ENCODE peak calls at places on chromosome 9, in eight cellular contexts. H is IMR-90, R is coronary artery, Q is Calu3, P is epithelial cell of esophagus, S is neural progenitor cell, Y is astrocyte of the cerebellum, C is BJ. V is an unnamed sample.

GRCh38 chr9:133656211-133657119 is 20.3 kb downstream of the DBH start:
- DNase-seq in Y (no peak), C (no peak), Q (no peak), R (no peak), S (no peak), H (no peak), P (no peak), V (no peak)

GRCh38 chr9:98134702-98135557 is 15.9 kb upstream of the TRIM14 start:
- DNase-seq in S (no peak), Q (no peak), R (no peak), Y (no peak), P (no peak), C (no peak), H (no peak), V (no peak)

GRCh38 chr9:68731857-68732256 is 26.8 kb downstream of the PIP5K1B start:
- DNase-seq in P (no peak), Q (no peak), H (no peak), Y (no peak), S (no peak), C (no peak), R (no peak), V (no peak)

GRCh38 chr9:19481971-19482404 is 73.2 kb downstream of the ACER2 start:
- DNase-seq in H (no peak), R (no peak), S (no peak), C (no peak), P (no peak), Q (no peak), Y (no peak), V (no peak)

GRCh38 chr9:134371731-134372130 is 45.5 kb downstream of the RXRA start:
- DNase-seq in R (peak; percentile 83), S (no peak), P (peak; percentile 96), Q (no peak), Y (no peak), C (no peak), H (no peak), V (peak; percentile 97)

GRCh38 chr9:116998305-116998704 is 311.2 kb downstream of the TRIM32 start:
- DNase-seq in Y (peak; percentile 12), R (no peak), H (peak; percentile 37), C (no peak), P (peak; percentile 71), S (peak; percentile 77), Q (no peak), V (peak; percentile 67)

GRCh38 chr9:37036237-37037136 is 2.4 kb upstream of the PAX5 start:
- DNase-seq in S (peak; percentile 72), Q (no peak), C (no peak), H (peak; percentile 12), P (peak; percentile 36), Y (no peak), R (no peak), V (no peak)

GRCh38 chr9:95124582-95125359 is 192.7 kb downstream of the FANCC start:
- DNase-seq in P (peak; percentile 68), R (no peak), Y (no peak), S (peak; percentile 44), H (no peak), C (no peak), Q (no peak), V (no peak)

GRCh38 chr9:38432922-38433510 is 8.8 kb upstream of the IGFBPL1 start:
- DNase-seq in H (peak; percentile 54), C (no peak), Q (peak; percentile 6), Y (peak; percentile 32), R (peak; percentile 54), S (peak; percentile 53), P (peak; percentile 57), V (peak; percentile 49)

GRCh38 chr9:95901506-95901905 is 26.0 kb downstream of the ERCC6L2 start:
- DNase-seq in P (peak; percentile 31), S (no peak), H (no peak), R (no peak), Q (no peak), C (no peak), Y (no peak), V (peak; percentile 61)

GRCh38 chr9:124527781-124528180 is 20.6 kb upstream of the NR5A1 start:
- DNase-seq in H (peak; percentile 63), S (no peak), P (no peak), R (no peak), Y (peak; percentile 16), C (peak; percentile 4), Q (peak; percentile 19), V (no peak)

GRCh38 chr9:111037744-111038335 is 430 bp downstream of the LPAR1 start:
- DNase-seq in Y (no peak), H (peak; percentile 27), R (no peak), P (peak; percentile 54), S (peak; percentile 92), C (no peak), Q (peak; percentile 56), V (peak; percentile 11)

GRCh38 chr9:3157011-3157410 is 313.1 kb upstream of the PUM3 start:
- DNase-seq in Y (no peak), S (no peak), R (no peak), P (no peak), H (no peak), C (no peak), Q (no peak), V (no peak)

GRCh38 chr9:107919263-107919662 is 429.7 kb upstream of the KLF4 start:
- DNase-seq in S (no peak), Y (no peak), P (no peak), H (no peak), Q (no peak), R (no peak), C (no peak), V (no peak)

GRCh38 chr9:20646656-20647055 is 24.4 kb upstream of the MLLT3 start:
- DNase-seq in S (peak; percentile 60), C (no peak), R (no peak), H (no peak), Y (no peak), P (peak; percentile 10), Q (no peak), V (no peak)

GRCh38 chr9:13013976-13014375 is 239.2 kb downstream of the LURAP1L start:
- DNase-seq in C (no peak), P (no peak), H (peak; percentile 21), Y (peak; percentile 73), Q (no peak), R (no peak), S (no peak), V (no peak)

GRCh38 chr9:108586451-108586850 is 269.3 kb downstream of the ACTL7B start:
- DNase-seq in S (no peak), C (no peak), Q (no peak), P (peak; percentile 78), R (no peak), Y (no peak), H (no peak), V (peak; percentile 46)

GRCh38 chr9:34522971-34523797 is at the start of gene ENHO:
- DNase-seq in Q (peak; percentile 87), H (peak; percentile 75), S (peak; percentile 98), Y (peak; percentile 39), C (no peak), R (peak; percentile 91), P (peak; percentile 89), V (peak; percentile 89)

GRCh38 chr9:107216331-107216730 is 66.7 kb upstream of the RAD23B start:
- DNase-seq in P (no peak), R (no peak), S (no peak), H (no peak), Y (no peak), C (no peak), Q (no peak), V (no peak)

GRCh38 chr9:26723486-26723885 is 169.1 kb downstream of the CAAP1 start:
- DNase-seq in C (no peak), P (peak; percentile 66), R (no peak), H (peak; percentile 6), S (peak; percentile 83), Y (no peak), Q (peak; percentile 12), V (peak; percentile 72)
- TF ChIP-seq CTCF in C (peak; percentile 35), P (peak; percentile 54), R (no peak), H (peak; percentile 34), S (peak; percentile 77), Y (peak; percentile 28), Q (no peak), V (peak; percentile 48)

GRCh38 chr9:137277329-137278041 is at the start of gene TOR4A:
- DNase-seq in C (peak; percentile 31), P (peak; percentile 80), H (peak; percentile 86), Y (no peak), R (peak; percentile 85), S (peak; percentile 75), Q (peak; percentile 94), V (peak; percentile 93)
- TF ChIP-seq CTCF in C (peak; percentile 57), P (no peak), H (peak; percentile 31), Y (peak; percentile 23), R (no peak), S (no peak), Q (no peak), V (no peak)

GRCh38 chr9:121634800-121635261 is 16.6 kb upstream of the DAB2IP start:
- DNase-seq in C (no peak), R (no peak), Q (peak; percentile 37), Y (no peak), H (peak; percentile 13), S (peak; percentile 79), P (no peak), V (peak; percentile 16)
- TF ChIP-seq CTCF in C (peak; percentile 61), R (no peak), Q (peak; percentile 36), Y (peak; percentile 69), H (peak; percentile 56), S (peak; percentile 70), P (no peak), V (peak; percentile 25)

DNA sequence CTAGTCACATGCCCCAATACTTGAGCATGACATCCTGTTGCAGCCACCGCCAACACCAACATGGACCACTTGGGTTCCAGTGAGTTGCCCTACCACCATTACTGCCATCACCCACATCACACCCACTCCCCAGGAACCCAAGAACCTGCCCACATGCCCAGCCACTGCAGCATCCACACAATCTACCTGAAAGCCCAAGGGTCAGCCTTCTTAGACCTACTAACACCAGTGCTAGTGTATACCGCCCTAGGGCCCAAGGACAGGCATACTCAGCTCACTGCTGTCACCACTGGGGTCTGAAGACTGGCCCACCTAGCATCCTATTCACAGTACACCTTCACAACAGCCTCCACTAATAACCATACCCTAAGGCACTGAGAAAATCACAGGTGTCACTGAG is 82.0 kb downstream of the SYK start:
- DNase-seq in P (no peak), S (no peak), C (no peak), Y (no peak), Q (no peak), R (no peak), H (no peak), V (no peak)
- TF ChIP-seq CTCF in P (no peak), S (no peak), C (no peak), Y (no peak), Q (no peak), R (no peak), H (no peak), V (no peak)

DNA sequence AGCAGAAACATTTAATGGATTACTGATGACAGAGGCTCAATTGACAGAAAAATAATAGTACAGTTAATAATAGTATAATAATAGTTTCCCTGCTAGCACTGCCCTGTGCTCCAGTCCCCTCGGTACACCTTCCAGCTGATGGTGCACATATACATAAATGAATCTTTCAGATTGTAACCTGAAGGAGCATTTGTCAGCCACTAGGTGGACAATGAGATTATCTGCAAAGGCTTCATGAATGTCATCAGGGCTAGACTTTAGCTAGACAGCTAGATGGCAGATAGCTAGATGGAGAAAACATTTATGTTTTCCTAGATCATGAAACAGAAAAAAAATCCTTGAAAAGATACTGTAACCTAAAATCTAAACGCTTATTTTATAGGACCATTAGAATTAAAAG is 304.4 kb upstream of the SMC2 start:
- DNase-seq in Q (no peak), R (no peak), S (peak; percentile 16), C (no peak), P (peak; percentile 51), Y (no peak), H (no peak), V (peak; percentile 49)
- TF ChIP-seq CTCF in Q (no peak), R (no peak), S (peak; percentile 46), C (no peak), P (peak; percentile 66), Y (peak; percentile 50), H (no peak), V (peak; percentile 42)

GRCh38 chr9:16726023-16726422 is 144.4 kb downstream of the BNC2 start:
- DNase-seq in P (peak; percentile 15), Y (peak; percentile 43), Q (no peak), R (no peak), H (peak; percentile 70), S (peak; percentile 27), C (no peak), V (peak; percentile 37)
- TF ChIP-seq CTCF in P (no peak), Y (no peak), Q (no peak), R (no peak), H (peak; percentile 42), S (no peak), C (no peak), V (peak; percentile 17)

V was measured in MCF 10A.